ENCODE peak calls at places on chromosome X, in five cellular contexts. D, U, F, R and V are unnamed samples.
A peak's percentile ranks its signal among the peaks of the same experiment; 100 is the strongest.

GRCh38 chrX:116009348-116009747 is 161.2 kb upstream of the AGTR2 start:
- DNase-seq in U (peak; percentile 35), D (no peak), F (no peak), R (no peak), V (no peak)

GRCh38 chrX:23901805-23902204 is 5.9 kb downstream of the APOO start:
- DNase-seq in R (no peak), F (no peak), U (peak; percentile 66), D (peak; percentile 39), V (no peak)

GRCh38 chrX:117510453-117510852 is 606.2 kb downstream of the KLHL13 start:
- DNase-seq in R (no peak), U (no peak), F (no peak), D (no peak), V (no peak)

GRCh38 chrX:10797493-10797892 is 177.1 kb upstream of the MID1 start:
- DNase-seq in D (no peak), U (no peak), F (no peak), R (no peak), V (no peak)

GRCh38 chrX:124216396-124217124 is 115.9 kb upstream of the TEX13D start:
- DNase-seq in R (no peak), F (no peak), D (no peak), U (no peak), V (no peak)

GRCh38 chrX:153649178-153649914 is 2.3 kb downstream of the DUSP9 start:
- DNase-seq in U (peak; percentile 51), D (no peak), F (no peak), R (peak; percentile 63), V (peak; percentile 69)

GRCh38 chrX:38124000-38124399 is 96.7 kb downstream of the SRPX start:
- DNase-seq in F (no peak), D (no peak), R (no peak), U (no peak), V (no peak)

GRCh38 chrX:13742397-13743176 is 8.0 kb downstream of the OFD1 start:
- DNase-seq in D (no peak), F (no peak), R (no peak), U (peak; percentile 36), V (no peak)

GRCh38 chrX:10156199-10157031 is at the start of gene CLCN4:
- DNase-seq in F (no peak), U (peak; percentile 80), R (peak; percentile 69), D (peak; percentile 70), V (no peak)

GRCh38 chrX:31038585-31039326 is 33.1 kb downstream of the FTHL17 start:
- DNase-seq in D (peak; percentile 33), U (no peak), R (peak; percentile 40), F (no peak), V (no peak)

GRCh38 chrX:155246748-155247147 is 17.5 kb downstream of the RAB39B start:
- DNase-seq in R (no peak), F (no peak), U (no peak), D (no peak), V (no peak)

GRCh38 chrX:54045563-54046228 is 1.4 kb upstream of the PHF8 start:
- DNase-seq in D (no peak), U (no peak), F (no peak), R (no peak), V (no peak)
- TF ChIP-seq POLR2AphosphoS5 in D (no peak), U (no peak), F (no peak), R (no peak), V (no peak)

DNA sequence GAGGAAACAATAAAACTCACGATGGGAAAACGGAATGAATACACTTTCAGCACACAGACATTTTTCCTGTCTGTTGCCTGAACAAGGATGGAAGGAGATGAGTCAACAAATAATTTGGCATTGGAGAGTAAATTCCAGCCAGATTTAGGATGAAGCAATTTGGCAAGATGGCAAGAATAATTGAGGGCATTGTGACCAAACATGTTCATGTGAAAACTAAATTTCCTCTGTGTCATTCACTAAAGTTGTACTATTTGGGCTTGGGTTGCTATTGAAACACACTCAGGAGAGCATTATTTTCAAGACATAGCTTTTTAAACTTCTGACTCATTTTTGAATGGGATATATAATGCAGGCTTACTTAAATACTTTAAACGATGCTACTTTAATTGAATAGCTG is 1614.4 kb downstream of the PCDH19 start:
- DNase-seq in F (no peak), R (no peak), U (no peak), D (no peak), V (no peak)
- TF ChIP-seq POLR2A in F (no peak), R (no peak), U (no peak), D (no peak), V (no peak)

DNA sequence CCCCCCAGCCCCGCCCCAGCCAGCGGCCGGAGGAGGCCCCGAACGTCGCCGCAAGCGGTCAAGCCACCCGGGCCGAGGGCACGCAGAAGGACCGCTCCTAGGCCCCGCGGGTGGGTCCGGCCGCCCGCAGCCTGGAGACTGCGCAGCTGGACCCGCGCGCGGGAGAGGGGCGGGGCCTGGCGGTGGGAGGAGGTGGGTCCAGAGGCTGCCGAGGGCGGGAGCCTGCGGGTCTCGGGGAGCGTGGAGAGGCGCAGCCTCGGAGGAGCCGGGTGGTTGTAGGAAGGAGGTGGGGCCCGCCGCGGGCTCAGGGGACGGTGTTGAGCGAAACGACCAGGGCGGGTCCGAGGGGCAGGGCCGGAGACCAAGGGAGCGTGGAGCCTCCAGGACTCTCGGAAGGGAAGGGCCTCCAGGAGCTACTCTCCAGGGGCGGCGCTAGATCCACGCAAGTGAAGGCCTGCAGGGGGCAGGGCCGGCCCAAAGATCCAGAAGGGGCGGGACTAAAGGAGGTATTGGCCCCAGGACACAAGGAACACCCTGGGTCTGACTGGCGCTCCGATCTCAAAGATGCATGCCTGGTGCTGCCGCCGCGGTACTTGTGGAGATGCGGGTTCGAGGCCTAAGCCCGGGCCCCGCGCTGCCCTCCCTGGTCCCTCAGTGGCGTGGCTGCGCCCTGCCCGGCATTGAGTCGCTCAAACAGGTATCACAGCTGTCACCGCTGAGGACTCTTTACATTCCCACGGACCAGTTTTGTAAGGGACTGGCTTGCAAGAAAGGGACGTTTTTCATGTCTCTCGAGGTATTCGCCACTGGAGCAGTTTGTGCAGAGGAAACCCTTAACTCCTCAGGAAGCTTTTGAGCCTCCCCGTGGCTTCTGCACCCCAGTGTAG is 5.9 kb downstream of the TIMM17B start:
- DNase-seq in D (peak; percentile 88), F (no peak), U (peak; percentile 89), R (peak; percentile 71), V (peak; percentile 60)
- TF ChIP-seq POLR2AphosphoS5 in D (peak; percentile 28), F (peak; percentile 63), U (no peak), R (no peak), V (no peak)

GRCh38 chrX:39222361-39223113 is 421.3 kb downstream of the MID1IP1 start:
- DNase-seq in D (no peak), U (no peak), R (no peak), F (no peak), V (no peak)
- TF ChIP-seq POLR2A in D (no peak), U (no peak), R (no peak), F (no peak), V (no peak)

GRCh38 chrX:46130246-46130645 is 415.0 kb downstream of the ZNF674 start:
- DNase-seq in F (no peak), U (no peak), D (no peak), R (no peak), V (no peak)
- TF ChIP-seq POLR2AphosphoS5 in F (no peak), U (no peak), D (no peak), R (no peak), V (no peak)